ENCODE peak calls at places on chromosomes 1 and 21, in nine cellular contexts. W is ovary, D is NB4, J is tibial nerve, V is suprapubic skin, P is lower leg skin, R is stomach, O is breast epithelium, E is Peyer's patch. N is an unnamed sample.

GRCh38 chr21:42421018-42421793 is 17.5 kb downstream of the UBASH3A start:
- DNase-seq in W (no peak), D (no peak), J (no peak), V (no peak), P (no peak), R (no peak), O (no peak), E (peak; percentile 44), N (no peak)

GRCh38 chr1:27665016-27665651 is 6.9 kb downstream of the IFI6 start:
- DNase-seq in W (no peak), D (no peak), J (no peak), V (no peak), P (no peak), R (no peak), O (no peak), E (no peak), N (no peak)

GRCh38 chr21:45327458-45328197 is 39.9 kb upstream of the POFUT2 start:
- DNase-seq in W (peak; percentile 42), D (no peak), J (no peak), V (no peak), P (no peak), R (no peak), O (no peak), E (no peak), N (no peak)

GRCh38 chr1:243850013-243850367 is at the start of gene AKT3:
- DNase-seq in W (peak; percentile 89), D (no peak), J (no peak), V (peak; percentile 90), P (no peak), R (peak; percentile 70), O (no peak), E (no peak), N (no peak)

GRCh38 chr1:230994860-230995259 is 16.0 kb downstream of the ARV1 start:
- DNase-seq in W (no peak), D (no peak), J (no peak), V (no peak), P (no peak), R (no peak), O (no peak), E (no peak), N (no peak)

GRCh38 chr1:236394016-236394481 is at the start of gene EDARADD:
- DNase-seq in W (no peak), D (peak; percentile 52), J (no peak), V (no peak), P (no peak), R (no peak), O (no peak), E (no peak), N (no peak)

GRCh38 chr1:203556047-203556851 is 62.3 kb downstream of the OPTC start:
- DNase-seq in W (peak; percentile 59), D (no peak), J (peak; percentile 53), V (peak; percentile 91), P (peak; percentile 93), R (no peak), O (no peak), E (no peak), N (no peak)

GRCh38 chr1:83999316-83999819 is 436 bp upstream of the TTLL7 start:
- DNase-seq in W (peak; percentile 57), D (peak; percentile 64), J (peak; percentile 40), V (no peak), P (peak; percentile 89), R (peak; percentile 78), O (peak; percentile 58), E (peak; percentile 82), N (no peak)

GRCh38 chr1:20725189-20726106 is 7.1 kb downstream of the SH2D5 start:
- DNase-seq in W (peak; percentile 22), D (no peak), J (peak; percentile 8), V (no peak), P (peak; percentile 82), R (no peak), O (peak; percentile 49), E (peak; percentile 46), N (no peak)

GRCh38 chr1:31214316-31215082 is 25.2 kb downstream of the NKAIN1 start:
- DNase-seq in W (no peak), D (no peak), J (no peak), V (no peak), P (no peak), R (no peak), O (no peak), E (no peak), N (no peak)

GRCh38 chr1:201114245-201115131 is 2.3 kb upstream of the CACNA1S start:
- DNase-seq in W (peak; percentile 82), D (peak; percentile 84), J (peak; percentile 77), V (peak; percentile 90), P (peak; percentile 97), R (peak; percentile 88), O (peak; percentile 82), E (peak; percentile 93), N (peak; percentile 93)

GRCh38 chr1:181391297-181391905 is 91.9 kb upstream of the CACNA1E start:
- DNase-seq in W (no peak), D (no peak), J (no peak), V (no peak), P (no peak), R (no peak), O (no peak), E (no peak), N (no peak)

GRCh38 chr1:23436520-23437354 is 12.2 kb upstream of the TCEA3 start:
- DNase-seq in W (peak; percentile 68), D (no peak), J (no peak), V (no peak), P (no peak), R (peak; percentile 37), O (no peak), E (peak; percentile 84), N (no peak)

GRCh38 chr1:244049142-244049968 is 1.7 kb upstream of the ZBTB18 start:
- DNase-seq in W (peak; percentile 63), D (peak; percentile 58), J (no peak), V (no peak), P (no peak), R (no peak), O (no peak), E (peak; percentile 86), N (no peak)

GRCh38 chr1:174219606-174220370 is 60.5 kb downstream of the RABGAP1L start:
- DNase-seq in W (no peak), D (no peak), J (no peak), V (no peak), P (no peak), R (no peak), O (no peak), E (no peak), N (no peak)

GRCh38 chr1:109535971-109536491 is 3.6 kb upstream of the GPR61 start:
- DNase-seq in W (no peak), D (no peak), J (no peak), V (no peak), P (no peak), R (no peak), O (no peak), E (no peak), N (no peak)

GRCh38 chr1:156838972-156839371 is 19.9 kb downstream of the INSRR start:
- DNase-seq in W (no peak), D (peak; percentile 43), J (no peak), V (no peak), P (no peak), R (peak; percentile 28), O (no peak), E (peak; percentile 53), N (no peak)

GRCh38 chr1:23980725-23981063 is 567 bp upstream of the SRSF10 start:
- DNase-seq in W (peak; percentile 39), D (peak; percentile 88), J (no peak), V (no peak), P (peak; percentile 84), R (no peak), O (no peak), E (peak; percentile 52), N (peak; percentile 91)

GRCh38 chr1:204220217-204220616 is 6.4 kb upstream of the GOLT1A start:
- DNase-seq in W (no peak), D (no peak), J (no peak), V (no peak), P (peak; percentile 82), R (peak; percentile 18), O (no peak), E (no peak), N (no peak)

GRCh38 chr1:66300986-66301451 is 232.9 kb upstream of the SGIP1 start:
- DNase-seq in W (no peak), D (peak; percentile 37), J (no peak), V (no peak), P (no peak), R (no peak), O (no peak), E (no peak), N (no peak)
- H3K4me3 ChIP-seq in W (no peak overlapping the region), D (no peak overlapping the region), J (no peak overlapping the region), V (peak overlapping the region; percentile 15), P (no peak overlapping the region), R (no peak overlapping the region), O (peak overlapping the region; percentile 25), E (no peak overlapping the region), N (no peak overlapping the region)

GRCh38 chr21:33362044-33362555 is 37.3 kb downstream of the IFNAR1 start:
- DNase-seq in W (no peak), D (peak; percentile 64), J (no peak), V (peak; percentile 41), P (peak; percentile 85), R (peak; percentile 50), O (no peak), E (peak; percentile 82), N (no peak)
- TF ChIP-seq POLR2A in W (no peak), D (peak; percentile 83), J (peak; percentile 17), V (peak; percentile 61), P (no peak), R (no peak), O (no peak), E (peak; percentile 81), N (peak; percentile 61)

GRCh38 chr1:213931804-213932203 is 56.0 kb upstream of the PROX1 start:
- DNase-seq in W (no peak), D (no peak), J (no peak), V (no peak), P (no peak), R (no peak), O (no peak), E (no peak), N (no peak)
- TF ChIP-seq CTCF in W (no peak), D (peak; percentile 4), J (no peak), V (no peak), P (no peak), R (no peak), O (no peak), E (no peak), N (no peak)

GRCh38 chr1:38115682-38116187 is 69.1 kb upstream of the POU3F1 start:
- DNase-seq in W (no peak), D (no peak), J (no peak), V (no peak), P (no peak), R (no peak), O (no peak), E (no peak), N (no peak)

GRCh38 chr1:38114633-38115032 is 68.0 kb upstream of the POU3F1 start:
- DNase-seq in W (no peak), D (no peak), J (no peak), V (no peak), P (peak; percentile 76), R (no peak), O (no peak), E (no peak), N (no peak)

GRCh38 chr1:38113080-38113743 is 66.6 kb upstream of the POU3F1 start:
- DNase-seq in W (no peak), D (no peak), J (no peak), V (no peak), P (peak; percentile 82), R (no peak), O (no peak), E (no peak), N (no peak)

GRCh38 chr1:38115251-38115650 is 68.7 kb upstream of the POU3F1 start:
- DNase-seq in W (no peak), D (no peak), J (no peak), V (no peak), P (no peak), R (no peak), O (no peak), E (no peak), N (no peak)

GRCh38 chr1:38114231-38114630 is 67.6 kb upstream of the POU3F1 start:
- DNase-seq in W (no peak), D (no peak), J (no peak), V (no peak), P (peak; percentile 89), R (peak; percentile 30), O (no peak), E (no peak), N (no peak)
- H3K4me3 ChIP-seq in W (no peak overlapping the region), D (no peak overlapping the region), J (no peak overlapping the region), V (no peak overlapping the region), P (no peak overlapping the region), R (no peak overlapping the region), O (no peak overlapping the region), E (no peak overlapping the region), N (no peak overlapping the region)